ENCODE peak calls at places on chromosomes 6 and 20, in five cellular contexts. O is HEK293T; F is mesothelial cell of epicardium; Z is stimulated activated CD4-positive, alpha-beta T cell treated with anti-CD3 and anti-CD28 coated beads, TNF-alpha, amount 100 ng/mL, for 1 hour; K is NAMALWA. W is an unnamed sample.

GRCh38 chr6:35755525-35755924 is 18.7 kb downstream of the ARMC12 start:
- DNase-seq in F (no peak), Z (no peak), K (no peak), O (no peak), W (no peak)

GRCh38 chr20:53748176-53748575 is 154.5 kb upstream of the ZNF217 start:
- DNase-seq in F (no peak), K (no peak), Z (no peak), O (no peak), W (no peak)

GRCh38 chr6:97059473-97059872 is 134.9 kb downstream of the KLHL32 start:
- DNase-seq in O (peak), F (no peak), Z (no peak), K (peak), W (no peak)

GRCh38 chr6:133610271-133610840 is 278.6 kb upstream of the TCF21 start:
- DNase-seq in K (no peak), F (no peak), O (no peak), Z (no peak), W (no peak)

GRCh38 chr6:39468385-39468784 is 145.9 kb upstream of the KCNK16 start:
- DNase-seq in Z (no peak), O (no peak), F (no peak), K (no peak), W (no peak)

GRCh38 chr6:116595247-116595646 is 21.0 kb upstream of the RSPH4A start:
- DNase-seq in K (no peak), Z (no peak), O (no peak), F (no peak), W (no peak)

GRCh38 chr6:129264480-129265045 is 381.6 kb downstream of the LAMA2 start:
- DNase-seq in K (no peak), F (no peak), Z (no peak), O (no peak), W (no peak)

GRCh38 chr6:53924821-53925422 is 130.1 kb downstream of the LRRC1 start:
- DNase-seq in O (no peak), K (no peak), Z (no peak), F (no peak), W (no peak)

GRCh38 chr6:247353-247752 is 44.9 kb upstream of the DUSP22 start:
- DNase-seq in O (no peak), Z (no peak), F (no peak), K (no peak), W (no peak)

GRCh38 chr6:3239110-3239830 is 11.8 kb upstream of the TUBB2B start:
- DNase-seq in F (no peak), Z (no peak), K (no peak), O (peak), W (no peak)

GRCh38 chr20:46130534-46130933 is 12.4 kb downstream of the CD40 start:
- DNase-seq in Z (no peak), O (no peak), K (no peak), F (no peak), W (no peak)

GRCh38 chr6:137823826-137824501 is 43.1 kb upstream of the TNFAIP3 start:
- DNase-seq in K (peak), O (no peak), F (no peak), Z (peak), W (peak)

GRCh38 chr6:16130437-16130891 is 1.6 kb downstream of the MYLIP start:
- DNase-seq in O (no peak), K (no peak), Z (no peak), F (no peak), W (no peak)